ENCODE peak calls at places on chromosome 4, in ten cellular contexts. W is CD4-positive, alpha-beta T cell; R is GM19239; E is GM04504; S is amniotic stem cell; P is ovary; C is HEK293T; G is AG04449; Y is MCF 10A; Q is effector memory CD8-positive, alpha-beta T cell. V is an unnamed sample.

GRCh38 chr4:182082910-182083309 is 160.3 kb upstream of the TENM3 start:
- DNase-seq in G (no peak), Q (no peak), S (no peak), Y (no peak), P (no peak), R (no peak), E (no peak), W (no peak), C (no peak), V (no peak)

GRCh38 chr4:38837849-38838248 is 18.8 kb downstream of the TLR6 start:
- DNase-seq in W (no peak), E (no peak), P (no peak), C (no peak), G (no peak), Q (no peak), R (no peak), Y (peak; percentile 29), S (no peak), V (no peak)

GRCh38 chr4:145387079-145387478 is 94.6 kb upstream of the SMAD1 start:
- DNase-seq in R (no peak), W (no peak), Y (no peak), G (no peak), C (no peak), E (no peak), P (no peak), Q (no peak), S (no peak), V (no peak)

GRCh38 chr4:73068496-73069337 is 799 bp downstream of the COX18 start:
- DNase-seq in C (no peak), S (no peak), Q (peak; percentile 16), W (no peak), E (peak; percentile 3), G (no peak), R (no peak), P (peak; percentile 30), Y (peak; percentile 52), V (no peak)

GRCh38 chr4:2166253-2166652 is 75.7 kb downstream of the HAUS3 start:
- DNase-seq in S (no peak), G (no peak), Y (no peak), E (no peak), C (no peak), W (no peak), R (no peak), P (no peak), Q (no peak), V (no peak)

GRCh38 chr4:134935320-134935719 is 733.7 kb upstream of the PABPC4L start:
- DNase-seq in W (no peak), R (no peak), Q (no peak), E (peak; percentile 3), Y (peak; percentile 30), S (no peak), G (no peak), C (peak; percentile 25), P (no peak), V (no peak)

GRCh38 chr4:184598753-184599491 is 50.3 kb downstream of the CASP3 start:
- DNase-seq in G (no peak), R (no peak), W (no peak), C (no peak), P (no peak), S (no peak), E (no peak), Q (no peak), Y (peak; percentile 26), V (no peak)

GRCh38 chr4:88756149-88756548 is 58.5 kb upstream of the NAP1L5 start:
- DNase-seq in E (no peak), G (no peak), W (no peak), P (no peak), Y (no peak), S (no peak), R (no peak), C (no peak), Q (no peak), V (no peak)

GRCh38 chr4:1246901-1247810 is 1.8 kb downstream of the CTBP1 start:
- DNase-seq in R (peak; percentile 52), Q (peak; percentile 19), C (no peak), E (no peak), G (no peak), P (peak; percentile 30), W (no peak), Y (peak; percentile 11), S (no peak), V (peak; percentile 27)

GRCh38 chr4:186161138-186161537 is 30.2 kb upstream of the CYP4V2 start:
- DNase-seq in S (no peak), G (no peak), C (no peak), W (no peak), Y (no peak), Q (no peak), R (peak; percentile 58), P (no peak), E (no peak), V (no peak)

GRCh38 chr4:41281038-41281634 is 24.4 kb downstream of the UCHL1 start:
- DNase-seq in R (peak; percentile 63), S (peak; percentile 59), Q (peak; percentile 10), P (peak; percentile 39), E (peak; percentile 59), C (peak; percentile 70), W (no peak), G (peak; percentile 42), Y (peak; percentile 91), V (peak; percentile 50)

GRCh38 chr4:17521595-17521994 is 6.6 kb downstream of the CLRN2 start:
- DNase-seq in Q (no peak), W (no peak), C (no peak), G (no peak), P (no peak), Y (no peak), E (no peak), S (no peak), R (no peak), V (no peak)

GRCh38 chr4:180060159-180060889 is 2182.9 kb upstream of the TENM3 start:
- DNase-seq in E (no peak), Q (no peak), W (no peak), P (no peak), R (no peak), S (no peak), Y (peak; percentile 67), G (no peak), C (peak; percentile 27), V (no peak)

GRCh38 chr4:131091896-131092295 is 1995.9 kb downstream of the C4orf33 start:
- DNase-seq in G (no peak), S (peak; percentile 44), Y (peak; percentile 60), W (no peak), P (no peak), R (no peak), Q (no peak), C (peak; percentile 6), E (peak; percentile 6), V (no peak)

GRCh38 chr4:24850669-24851068 is 55.3 kb downstream of the SOD3 start:
- DNase-seq in C (no peak), P (no peak), E (peak; percentile 83), Q (no peak), S (peak; percentile 77), W (no peak), G (peak; percentile 63), R (no peak), Y (peak; percentile 64), V (no peak)

GRCh38 chr4:8215001-8215427 is 15.9 kb downstream of the SH3TC1 start:
- DNase-seq in P (peak; percentile 51), E (peak; percentile 47), Q (no peak), W (no peak), R (no peak), Y (peak; percentile 96), G (peak; percentile 45), S (peak; percentile 20), C (no peak), V (peak; percentile 83)

GRCh38 chr4:185651137-185651677 is 115.9 kb upstream of the PDLIM3 start:
- DNase-seq in Q (no peak), G (no peak), E (no peak), W (no peak), Y (no peak), C (no peak), R (no peak), S (no peak), P (no peak), V (peak; percentile 81)

GRCh38 chr4:128916832-128917231 is 107.3 kb downstream of the JADE1 start:
- DNase-seq in Y (no peak), W (no peak), S (no peak), C (no peak), Q (peak; percentile 2), P (no peak), G (no peak), E (no peak), R (peak; percentile 4), V (peak; percentile 24)

GRCh38 chr4:52407545-52407944 is 251.6 kb downstream of the USP46 start:
- DNase-seq in R (no peak), Y (peak; percentile 77), S (no peak), E (no peak), Q (no peak), W (no peak), C (no peak), P (no peak), G (no peak), V (no peak)

GRCh38 chr4:26269038-26269437 is 51.8 kb upstream of the RBPJ start:
- DNase-seq in Y (no peak), Q (no peak), P (no peak), S (no peak), G (no peak), E (no peak), C (no peak), R (no peak), W (no peak), V (no peak)

GRCh38 chr4:120218981-120219380 is 152.3 kb upstream of the MAD2L1 start:
- DNase-seq in E (no peak), G (no peak), C (no peak), W (no peak), Q (no peak), Y (no peak), R (no peak), S (no peak), P (no peak), V (no peak)

GRCh38 chr4:41157009-41157408 is 57.3 kb downstream of the APBB2 start:
- DNase-seq in P (no peak), R (no peak), Y (no peak), C (no peak), S (no peak), E (no peak), G (no peak), W (no peak), Q (no peak), V (no peak)

GRCh38 chr4:94933799-94934198 is 176.0 kb downstream of the BMPR1B start:
- DNase-seq in P (no peak), Q (no peak), Y (peak; percentile 20), C (no peak), E (no peak), G (no peak), W (no peak), R (no peak), S (no peak), V (no peak)

GRCh38 chr4:127734976-127735375 is 4.8 kb downstream of the SLC25A31 start:
- DNase-seq in G (no peak), W (no peak), C (no peak), S (no peak), Y (no peak), R (no peak), Q (no peak), P (no peak), E (no peak), V (no peak)

GRCh38 chr4:81555489-81555888 is 83.8 kb upstream of the RASGEF1B start:
- DNase-seq in W (no peak), Y (no peak), C (no peak), G (no peak), E (no peak), Q (no peak), S (no peak), P (no peak), R (no peak), V (no peak)

GRCh38 chr4:82988323-82988832 is 22.2 kb downstream of the LIN54 start:
- DNase-seq in Y (peak; percentile 21), C (no peak), W (no peak), R (no peak), E (peak; percentile 66), G (peak; percentile 66), S (peak; percentile 69), Q (no peak), P (no peak), V (no peak)

GRCh38 chr4:120066182-120066524 is 495 bp downstream of the MAD2L1 start:
- DNase-seq in C (peak; percentile 44), W (no peak), G (no peak), P (no peak), E (no peak), R (no peak), Q (no peak), Y (peak; percentile 36), S (no peak), V (no peak)

GRCh38 chr4:134313591-134313990 is 112.0 kb upstream of the PABPC4L start:
- DNase-seq in P (no peak), R (no peak), Y (no peak), C (no peak), E (no peak), G (no peak), W (no peak), Q (no peak), S (no peak), V (no peak)